ENCODE peak calls at places on chromosomes 12 and 14, in six cellular contexts. T is CD8-positive, alpha-beta memory T cell; B is AG04450; R is CD4-positive, alpha-beta T cell; L is fibroblast of lung; I is HAP-1. O is an unnamed sample.
A peak's percentile ranks its signal among the peaks of the same experiment; 100 is the strongest.

GRCh38 chr14:66746316-66747006 is 238.5 kb downstream of the GPHN start:
- DNase-seq in R (no peak), L (peak; percentile 63), T (no peak), B (peak; percentile 1), I (peak; percentile 66), O (no peak)

GRCh38 chr14:62745496-62745895 is 299.8 kb downstream of the KCNH5 start:
- DNase-seq in R (no peak), T (no peak), B (no peak), L (no peak), I (no peak), O (no peak)

GRCh38 chr14:100159107-100159864 is at the start of gene DEGS2:
- DNase-seq in R (peak; percentile 60), I (peak; percentile 22), T (peak; percentile 36), L (no peak), B (no peak), O (no peak)

GRCh38 chr12:48817957-48818830 is at the start of gene CACNB3:
- DNase-seq in R (peak; percentile 79), T (peak; percentile 75), B (no peak), I (peak; percentile 82), L (peak; percentile 61), O (peak; percentile 75)

GRCh38 chr12:78963439-78964222 is 99.1 kb downstream of the SYT1 start:
- DNase-seq in L (peak; percentile 75), R (no peak), T (no peak), I (no peak), B (no peak), O (no peak)

GRCh38 chr12:48765753-48766162 is 23.1 kb downstream of the ADCY6 start:
- DNase-seq in I (no peak), B (no peak), R (no peak), T (no peak), L (no peak), O (no peak)

GRCh38 chr12:49538740-49539403 is at the start of gene KCNH3:
- DNase-seq in L (peak; percentile 57), I (peak; percentile 82), R (peak; percentile 89), T (peak; percentile 86), B (no peak), O (peak; percentile 80)

GRCh38 chr12:2664721-2665577 is 129.8 kb upstream of the FKBP4 start:
- DNase-seq in R (no peak), L (no peak), T (no peak), B (no peak), I (no peak), O (no peak)

GRCh38 chr12:76409074-76409473 is 60.9 kb upstream of the BBS10 start:
- DNase-seq in T (no peak), R (no peak), L (no peak), I (no peak), B (no peak), O (no peak)

GRCh38 chr14:106436310-106436905 is 910.0 kb downstream of the TMEM121 start:
- DNase-seq in L (no peak), I (no peak), R (peak; percentile 66), T (peak; percentile 48), B (no peak), O (no peak)

GRCh38 chr14:103444837-103445524 is 59.8 kb downstream of the MARK3 start:
- DNase-seq in R (no peak), B (no peak), I (no peak), T (no peak), L (peak; percentile 59), O (no peak)

GRCh38 chr14:64620910-64621309 is 71.1 kb downstream of the PPP1R36 start:
- DNase-seq in L (peak; percentile 43), T (no peak), B (no peak), R (no peak), I (no peak), O (no peak)

GRCh38 chr14:66403183-66403582 is 83.0 kb upstream of the CCDC196 start:
- DNase-seq in T (no peak), L (peak; percentile 25), I (no peak), R (no peak), B (no peak), O (no peak)

GRCh38 chr12:116736962-116737773 is 701 bp downstream of the SPRING1 start:
- DNase-seq in R (no peak), I (no peak), B (no peak), T (no peak), L (no peak), O (no peak)

GRCh38 chr14:25518347-25518746 is 468.4 kb upstream of the STXBP6 start:
- DNase-seq in L (no peak), T (no peak), R (no peak), B (no peak), I (no peak), O (no peak)

GRCh38 chr14:61537567-61538463 is 157.5 kb upstream of the HIF1A start:
- DNase-seq in T (no peak), B (no peak), L (peak; percentile 90), R (no peak), I (peak; percentile 86), O (no peak)

GRCh38 chr12:114693532-114693931 is 9.6 kb upstream of the TBX3 start:
- DNase-seq in T (no peak), B (no peak), R (no peak), I (no peak), L (no peak), O (no peak)
- H3K27me3 ChIP-seq in T (peaks cover 45% of the 10 kb centered on the region), B (no peaks in the 10 kb centered on the region), R (peaks cover 100% of the 10 kb centered on the region), I (peaks cover 18% of the 10 kb centered on the region), L (no peaks in the 10 kb centered on the region), O (peaks cover 93% of the 10 kb centered on the region)

GRCh38 chr14:53951661-53952265 is 4.9 kb downstream of the BMP4 start:
- DNase-seq in I (no peak), T (no peak), L (no peak), R (no peak), B (no peak), O (no peak)

GRCh38 chr14:53952533-53952932 is 4.1 kb downstream of the BMP4 start:
- DNase-seq in R (no peak), B (no peak), T (no peak), I (no peak), L (no peak), O (no peak)

GRCh38 chr14:53949201-53949600 is 7.4 kb downstream of the BMP4 start:
- DNase-seq in R (no peak), L (no peak), T (no peak), I (no peak), B (no peak), O (no peak)

GRCh38 chr14:53948181-53948884 is 8.3 kb downstream of the BMP4 start:
- DNase-seq in I (no peak), L (no peak), B (no peak), T (no peak), R (no peak), O (no peak)

DNA sequence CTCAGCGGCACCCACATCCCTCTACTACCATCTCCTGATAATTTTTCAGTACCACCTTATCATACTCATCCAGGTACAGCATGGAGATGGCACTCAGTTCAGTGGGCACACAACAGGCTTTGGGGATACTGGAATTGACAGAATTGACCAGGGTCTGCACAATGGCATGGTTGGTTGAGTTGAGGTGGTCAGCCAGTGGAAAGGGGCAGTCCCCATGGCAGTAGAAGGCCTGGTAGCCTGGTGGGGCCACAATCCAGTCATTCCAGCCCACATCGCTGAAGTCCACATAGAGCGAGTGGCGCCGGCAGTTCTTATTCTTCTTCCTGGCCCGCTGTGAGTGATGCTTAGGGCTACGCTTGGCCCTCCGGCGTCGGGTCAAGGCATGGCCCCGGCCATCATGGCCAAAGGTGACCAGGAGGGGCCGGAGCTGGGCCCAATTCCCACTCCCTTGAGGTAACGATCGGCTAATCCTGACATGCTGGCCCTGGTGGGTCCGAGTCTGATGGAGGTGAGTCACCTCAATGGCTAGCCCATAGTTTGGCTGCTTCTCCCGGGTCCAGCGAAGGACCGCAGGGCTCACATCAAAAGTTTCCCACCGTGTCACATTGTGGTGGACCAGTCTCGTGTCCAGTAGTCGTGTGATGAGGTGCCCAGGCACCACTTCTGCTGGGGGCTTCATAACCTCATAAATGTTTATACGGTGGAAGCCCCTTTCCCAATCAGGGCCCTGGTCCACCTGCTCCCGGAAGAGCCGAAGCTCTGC is 6.4 kb downstream of the BMP4 start:
- DNase-seq in B (no peak), L (no peak), R (no peak), T (no peak), I (no peak), O (no peak)
- H3K27me3 ChIP-seq in B (peaks cover 50% of the 10 kb centered on the region), L (no peaks in the 10 kb centered on the region), R (peaks cover 80% of the 10 kb centered on the region), T (peaks cover 10% of the 10 kb centered on the region), I (peaks cover 2% of the 10 kb centered on the region), O (no peaks in the 10 kb centered on the region)

DNA sequence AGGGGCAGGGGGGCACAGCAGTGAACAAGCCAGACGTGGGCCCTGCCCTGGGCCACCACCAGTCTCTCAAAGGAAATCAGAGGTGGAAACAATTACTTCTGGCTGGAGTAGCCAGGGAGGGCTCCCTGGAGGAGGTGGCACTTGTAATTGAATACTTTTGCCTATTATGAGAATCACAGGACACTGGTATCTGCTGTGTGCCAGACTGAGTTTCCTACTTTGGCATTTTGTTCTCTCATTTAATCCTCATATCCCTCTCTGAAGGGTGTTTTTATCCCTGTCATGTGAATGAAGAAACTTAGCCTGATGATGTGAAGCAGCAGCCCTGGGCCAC is 7.2 kb downstream of the FAM222A start:
- DNase-seq in I (no peak), T (no peak), B (no peak), L (no peak), R (no peak), O (no peak)
- H3K27me3 ChIP-seq in I (no peaks in the 10 kb centered on the region), T (peaks cover 7% of the 10 kb centered on the region), B (peaks cover 46% of the 10 kb centered on the region), L (peaks cover 28% of the 10 kb centered on the region), R (peaks cover 14% of the 10 kb centered on the region), O (no peaks in the 10 kb centered on the region)

GRCh38 chr14:90700928-90701776 is 115.1 kb downstream of the TTC7B start:
- DNase-seq in L (no peak), I (no peak), R (no peak), T (no peak), B (no peak), O (no peak)
- H3K27me3 ChIP-seq in L (no peaks in the 10 kb centered on the region), I (no peaks in the 10 kb centered on the region), R (no peaks in the 10 kb centered on the region), T (no peaks in the 10 kb centered on the region), B (no peaks in the 10 kb centered on the region), O (no peaks in the 10 kb centered on the region)

GRCh38 chr14:80356413-80356812 is 145.1 kb upstream of the DIO2 start:
- DNase-seq in B (peak; percentile 3), T (no peak), I (no peak), L (peak; percentile 24), R (no peak), O (no peak)
- H3K27me3 ChIP-seq in B (no peaks in the 10 kb centered on the region), T (no peaks in the 10 kb centered on the region), I (no peaks in the 10 kb centered on the region), L (no peaks in the 10 kb centered on the region), R (no peaks in the 10 kb centered on the region), O (no peaks in the 10 kb centered on the region)

DNA sequence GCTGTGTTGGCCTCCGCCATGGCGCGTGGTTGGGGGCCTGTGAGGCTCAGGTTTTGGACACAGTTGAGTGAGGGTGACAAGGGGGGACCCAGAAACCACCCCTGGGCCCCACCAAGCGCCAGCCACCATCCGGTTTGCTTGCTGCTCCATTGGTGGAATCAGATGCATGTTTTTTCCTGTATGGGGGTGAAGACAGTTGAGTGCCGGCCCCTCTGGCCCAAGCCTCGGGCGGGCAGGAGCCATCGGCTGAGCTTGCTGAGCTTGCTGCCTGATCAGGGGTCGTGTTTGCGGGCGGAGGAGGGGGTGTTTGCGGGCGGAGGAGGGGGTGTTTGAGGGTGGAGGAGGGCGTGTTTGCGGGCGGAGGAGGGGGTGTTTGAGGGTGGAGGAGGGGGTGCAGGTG is 6.4 kb downstream of the PGAM5 start:
- DNase-seq in R (no peak), L (no peak), B (no peak), T (no peak), I (no peak), O (no peak)
- H3K27me3 ChIP-seq in R (no peaks in the 10 kb centered on the region), L (no peaks in the 10 kb centered on the region), B (no peaks in the 10 kb centered on the region), T (no peaks in the 10 kb centered on the region), I (no peaks in the 10 kb centered on the region), O (no peaks in the 10 kb centered on the region)